ENCODE peak calls at places on chromosomes 13 and 19, in seven cellular contexts. J, M, X, H, F, B and L are unnamed samples.

GRCh38 chr13:68076046-68076445 is 845.9 kb upstream of the PCDH9 start:
- DNase-seq in H (no peak), X (no peak), J (no peak), B (no peak), M (no peak), F (no peak), L (no peak)

GRCh38 chr13:106532111-106532929 is 3.1 kb downstream of the EFNB2 start:
- DNase-seq in M (no peak), B (no peak), J (no peak), X (no peak), F (no peak), H (no peak), L (no peak)

GRCh38 chr13:75173457-75174356 is 308.3 kb downstream of the TBC1D4 start:
- DNase-seq in B (no peak), X (no peak), H (peak), J (no peak), F (no peak), M (no peak), L (no peak)

GRCh38 chr13:50521750-50522149 is 321.7 kb downstream of the DLEU7 start:
- DNase-seq in F (no peak), X (no peak), H (no peak), B (no peak), M (no peak), J (no peak), L (no peak)

GRCh38 chr13:85266331-85266730 is 532.9 kb downstream of the SLITRK6 start:
- DNase-seq in J (no peak), X (no peak), M (no peak), F (no peak), B (no peak), H (peak), L (no peak)

GRCh38 chr13:38141792-38142191 is 207.9 kb upstream of the UFM1 start:
- DNase-seq in J (no peak), H (no peak), X (no peak), F (no peak), M (no peak), B (no peak), L (no peak)

GRCh38 chr19:20660473-20660872 is 898 bp downstream of the ZNF626 start:
- DNase-seq in M (no peak), F (no peak), J (no peak), B (no peak), X (peak), H (no peak), L (no peak)

GRCh38 chr13:75365724-75366173 is 116.2 kb downstream of the TBC1D4 start:
- DNase-seq in F (no peak), J (no peak), M (peak), B (no peak), H (no peak), X (no peak), L (no peak)

GRCh38 chr19:35294328-35294727 is 2.4 kb downstream of the MAG start:
- DNase-seq in X (no peak), H (no peak), B (no peak), M (no peak), F (no peak), J (no peak), L (no peak)

GRCh38 chr19:32889137-32889934 is 19.8 kb upstream of the SLC7A9 start:
- DNase-seq in F (no peak), H (no peak), B (no peak), J (no peak), X (no peak), M (no peak), L (no peak)

GRCh38 chr19:55106591-55106990 is 10.8 kb downstream of the PPP1R12C start:
- DNase-seq in H (no peak), J (no peak), B (no peak), F (no peak), M (no peak), X (no peak), L (no peak)

GRCh38 chr19:51546650-51547396 is 15.4 kb upstream of the SIGLEC6 start:
- DNase-seq in B (no peak), X (no peak), J (no peak), F (no peak), M (peak), H (no peak), L (no peak)

GRCh38 chr13:111401755-111402154 is 81.3 kb downstream of the TEX29 start:
- DNase-seq in H (no peak), J (no peak), M (no peak), F (no peak), X (no peak), B (no peak), L (no peak)

GRCh38 chr19:11324079-11324661 is 15.3 kb downstream of the RAB3D start:
- DNase-seq in H (peak), B (no peak), J (peak), M (peak), F (peak), X (no peak), L (no peak)